ENCODE peak calls at places on chromosomes 4 and X, in four cellular contexts. G, N, M and P are unnamed samples.

GRCh38 chr4:121991968-121992367 is 40.1 kb upstream of the TRPC3 start:
- DNase-seq in N (no peak), G (no peak), M (no peak), P (no peak)

GRCh38 chr4:140335076-140335475 is 38.4 kb upstream of the SCOC start:
- DNase-seq in M (no peak), G (peak), N (no peak), P (no peak)

GRCh38 chrX:48573690-48574269 is 504 bp upstream of the RBM3 start:
- DNase-seq in N (peak), M (no peak), G (no peak), P (no peak)

GRCh38 chr4:16224264-16224663 is 2.0 kb downstream of the TAPT1 start:
- DNase-seq in G (no peak), M (no peak), N (no peak), P (no peak)

GRCh38 chrX:79366888-79367749 is at the start of gene ITM2A:
- DNase-seq in G (no peak), M (no peak), N (peak), P (no peak)

GRCh38 chr4:52837716-52838558 is 24.2 kb upstream of the RASL11B start:
- DNase-seq in M (peak), N (no peak), G (peak), P (peak)

GRCh38 chrX:16559206-16559619 is 90.7 kb upstream of the S100G start:
- DNase-seq in M (no peak), G (peak), N (no peak), P (no peak)

GRCh38 chrX:69305333-69306062 is 140.2 kb upstream of the PJA1 start:
- DNase-seq in M (no peak), N (no peak), G (no peak), P (no peak)

GRCh38 chr4:102551946-102552575 is 50.9 kb downstream of the NFKB1 start:
- DNase-seq in N (no peak), G (no peak), M (no peak), P (no peak)

GRCh38 chr4:98969813-98970212 is 25.7 kb upstream of the METAP1 start:
- DNase-seq in M (no peak), N (no peak), G (no peak), P (no peak)

GRCh38 chr4:98967916-98968315 is 27.6 kb upstream of the METAP1 start:
- DNase-seq in M (no peak), G (no peak), N (no peak), P (no peak)

DNA sequence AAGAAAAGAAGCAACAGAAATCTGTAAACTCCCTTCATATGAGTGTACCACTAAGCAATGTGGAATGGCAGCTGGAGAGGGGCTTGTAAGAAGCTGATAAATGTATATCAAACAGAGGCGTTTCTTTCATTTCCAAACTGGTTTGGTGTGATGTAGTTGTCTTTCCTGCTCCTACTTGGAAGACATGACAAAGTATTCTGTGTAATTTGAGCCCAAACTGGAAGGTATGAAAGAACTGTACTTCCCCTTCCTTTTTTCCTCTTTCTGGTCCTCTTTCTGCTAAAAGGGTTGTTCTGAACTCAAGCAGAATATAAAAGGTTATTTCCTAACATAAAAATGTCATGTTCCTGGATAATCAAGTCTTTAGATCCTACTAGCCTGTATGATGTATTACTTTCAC is 25.1 kb upstream of the METAP1 start:
- DNase-seq in N (no peak), M (no peak), G (no peak), P (no peak)
- H3K27ac ChIP-seq in N (no peak), M (no peak), G (no peak), P (no peak)

DNA sequence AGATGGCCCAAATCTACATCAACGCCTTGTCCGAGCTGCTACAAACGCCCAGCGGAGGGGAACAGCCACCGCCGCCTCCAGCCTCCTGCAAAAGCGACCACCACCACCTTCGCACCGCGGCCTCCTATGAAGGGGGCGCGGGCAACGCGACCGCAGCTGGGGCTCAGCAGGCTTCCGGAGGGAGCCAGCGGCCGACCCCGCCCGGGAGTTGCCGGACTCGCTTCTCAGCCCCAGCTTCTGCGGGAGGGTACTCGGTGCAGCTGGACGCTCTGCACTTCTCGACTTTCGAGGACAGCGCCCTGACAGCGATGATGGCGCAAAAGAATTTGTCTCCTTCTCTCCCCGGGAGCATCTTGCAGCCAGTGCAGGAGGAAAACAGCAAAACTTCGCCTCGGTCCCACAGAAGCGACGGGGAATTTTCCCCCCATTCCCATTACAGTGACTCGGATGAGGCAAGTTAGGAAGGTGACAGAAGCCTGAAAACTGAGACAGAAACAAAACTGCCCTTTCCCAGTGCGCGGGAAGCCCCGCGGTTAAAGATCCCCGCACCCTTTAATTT is 1.1 kb downstream of the ATOH1 start:
- DNase-seq in M (no peak), G (no peak), N (no peak), P (no peak)
- H3K27ac ChIP-seq in M (no peak), G (no peak), N (no peak), P (no peak)

DNA sequence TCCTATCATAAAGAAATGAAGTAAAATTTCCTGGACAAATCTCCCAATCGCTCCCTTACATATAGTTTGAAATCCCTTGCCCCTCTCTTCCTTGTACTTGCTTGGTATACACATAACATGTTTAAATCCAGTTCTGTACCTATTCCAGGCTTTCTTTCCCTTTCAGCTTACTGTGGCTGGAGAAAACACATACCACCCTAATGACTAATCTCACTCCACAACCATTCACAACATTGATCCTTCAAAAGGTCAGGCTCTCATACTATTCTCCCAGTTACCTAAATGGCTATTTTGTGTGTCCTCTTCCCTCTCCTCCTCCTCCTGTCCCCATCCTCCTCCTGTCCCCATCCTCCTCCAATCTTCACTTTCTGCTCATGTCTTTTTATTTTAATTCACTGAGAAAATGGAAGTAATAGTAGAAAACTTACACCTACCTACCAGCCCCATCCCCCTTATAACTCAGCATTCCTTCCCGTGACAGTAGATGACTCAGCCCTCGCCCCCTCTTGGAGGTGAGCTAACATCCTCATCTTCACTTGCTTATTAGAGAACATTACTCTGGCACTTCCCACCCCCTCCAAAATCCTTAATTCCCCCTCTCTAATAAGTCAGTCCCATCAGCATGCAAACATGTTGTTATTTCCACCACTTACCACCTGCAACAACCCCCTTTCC is 77.5 kb downstream of the IL15 start:
- DNase-seq in G (peak), N (no peak), M (peak), P (no peak)
- H3K27ac ChIP-seq in G (no peak), N (no peak), M (no peak), P (no peak)

DNA sequence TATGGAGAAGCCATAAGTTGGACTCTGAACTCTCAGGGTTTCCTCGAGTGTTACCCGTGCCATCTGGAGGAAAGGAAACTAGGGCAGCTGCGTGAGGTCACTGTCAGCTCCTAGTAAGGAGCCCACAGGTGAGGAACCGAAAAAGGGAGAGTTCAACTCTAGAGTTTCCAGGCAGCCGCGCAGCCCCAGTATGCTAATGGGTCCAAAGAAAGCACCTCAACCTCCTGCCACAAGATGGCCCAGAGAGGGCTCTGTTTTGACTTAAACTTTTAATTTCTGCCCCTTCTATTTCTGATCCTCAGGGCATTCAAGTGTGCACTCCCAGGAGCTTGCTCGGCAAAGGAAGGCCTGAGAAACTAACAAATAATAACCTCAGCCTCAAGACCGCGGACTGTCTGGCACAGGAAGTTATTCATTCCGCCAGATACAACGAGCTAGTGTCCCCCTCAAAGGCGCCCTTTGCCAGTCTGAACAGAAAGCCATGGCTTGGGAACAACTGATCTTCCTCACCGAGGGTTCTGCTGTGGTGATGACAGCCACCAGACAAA is 13.9 kb downstream of the SCARB2 start:
- DNase-seq in G (peak), N (no peak), M (no peak), P (no peak)
- H3K27ac ChIP-seq in G (peak), N (peak), M (no peak), P (no peak)

DNA sequence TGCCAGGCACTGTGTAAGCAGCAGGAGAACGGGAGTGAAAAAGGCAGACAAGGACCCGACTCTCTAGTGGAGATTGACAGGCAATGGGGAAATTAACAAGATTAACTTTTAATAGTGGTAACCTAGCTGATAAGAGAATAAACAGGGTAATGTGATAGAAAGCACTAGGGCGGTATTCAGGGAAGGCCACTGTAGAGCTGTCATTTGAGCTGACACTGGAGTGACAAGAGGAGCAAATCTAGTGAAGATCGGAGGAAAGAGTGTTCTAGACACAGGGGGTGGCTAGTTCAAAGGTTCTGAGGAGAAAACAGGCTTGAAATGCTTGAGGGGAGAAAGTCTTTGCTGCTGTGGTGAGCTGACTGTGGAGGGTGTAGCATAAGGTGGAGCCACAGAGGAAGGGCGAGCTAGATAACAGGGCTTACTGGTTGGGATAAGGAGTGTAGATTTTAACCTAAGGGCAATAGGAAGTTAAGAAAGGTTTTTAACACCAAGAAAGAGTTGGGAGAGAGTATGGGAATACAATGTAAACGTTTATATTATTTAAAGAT is 122.8 kb downstream of the SLC10A7 start:
- DNase-seq in G (no peak), M (no peak), N (no peak), P (no peak)
- H3K27ac ChIP-seq in G (no peak), M (no peak), N (no peak), P (no peak)

GRCh38 chr4:86033171-86033570 is 326.7 kb downstream of the MAPK10 start:
- DNase-seq in N (peak), G (peak), M (no peak), P (peak)
- H3K27ac ChIP-seq in N (peak), G (peak), M (peak), P (peak)